ENCODE peak calls at places on chromosomes 16 and 17, in four cellular contexts. N, M, K and G are unnamed samples.

GRCh38 chr16:51592013-51592501 is 441.0 kb upstream of the SALL1 start:
- DNase-seq in N (no peak), M (peak), K (no peak), G (no peak)

GRCh38 chr17:44323359-44324091 is 1.1 kb downstream of the SLC25A39 start:
- DNase-seq in N (no peak), M (no peak), K (no peak), G (no peak)

GRCh38 chr17:79026345-79027273 is 2.6 kb downstream of the C1QTNF1 start:
- DNase-seq in N (no peak), M (no peak), K (peak), G (peak)

GRCh38 chr16:84247341-84247740 is 7.5 kb upstream of the KCNG4 start:
- DNase-seq in N (no peak), M (no peak), K (no peak), G (no peak)

GRCh38 chr17:19021622-19022083 is 17.1 kb upstream of the FAM83G start:
- DNase-seq in N (no peak), M (no peak), K (peak), G (peak)

GRCh38 chr16:49411121-49411970 is 37.7 kb downstream of the C16orf78 start:
- DNase-seq in N (no peak), M (no peak), K (no peak), G (no peak)

GRCh38 chr17:21679256-21680146 is 12.8 kb upstream of the KCNJ18 start:
- DNase-seq in N (no peak), M (no peak), K (no peak), G (peak)

GRCh38 chr16:31365131-31365865 is 10.3 kb downstream of the ITGAX start:
- DNase-seq in N (no peak), M (no peak), K (no peak), G (no peak)

GRCh38 chr17:49252148-49252682 is 21.6 kb upstream of the PHOSPHO1 start:
- DNase-seq in N (no peak), M (no peak), K (no peak), G (peak)

GRCh38 chr16:77835111-77835510 is 46.7 kb downstream of the VAT1L start:
- DNase-seq in N (no peak), M (no peak), K (no peak), G (no peak)

GRCh38 chr16:25747160-25747758 is 55.5 kb downstream of the HS3ST4 start:
- DNase-seq in N (no peak), M (peak), K (no peak), G (no peak)

GRCh38 chr17:82217120-82217529 is 4.5 kb upstream of the CCDC57 start:
- DNase-seq in N (no peak), M (no peak), K (peak), G (peak)

GRCh38 chr17:57135026-57135747 is 50.1 kb downstream of the AKAP1 start:
- DNase-seq in N (no peak), M (no peak), K (no peak), G (no peak)

GRCh38 chr17:252456-252855 is 71.0 kb upstream of the DOC2B start:
- DNase-seq in N (no peak), M (no peak), K (no peak), G (peak)

GRCh38 chr17:28335201-28335958 is at the start of the genes IFT20 and TNFAIP1:
- DNase-seq in N (peak), M (peak), K (peak), G (peak)

GRCh38 chr16:54932737-54933254 is 2.1 kb downstream of the IRX5 start:
- DNase-seq in N (no peak), M (no peak), K (no peak), G (no peak)

GRCh38 chr17:58136669-58137279 is 11.4 kb upstream of the OR4D1 start:
- DNase-seq in N (no peak), M (peak), K (no peak), G (no peak)

GRCh38 chr17:57257911-57258885 is 1.9 kb downstream of the MSI2 start:
- DNase-seq in N (peak), M (no peak), K (peak), G (no peak)

GRCh38 chr16:30457743-30458560 is 12.3 kb upstream of the SEPHS2 start:
- DNase-seq in N (no peak), M (no peak), K (no peak), G (no peak)

GRCh38 chr17:50283246-50283645 is 9.0 kb downstream of the TMEM92 start:
- DNase-seq in N (no peak), M (no peak), K (no peak), G (no peak)

GRCh38 chr17:42325026-42325425 is 36.7 kb downstream of the STAT5A start:
- DNase-seq in N (no peak), M (no peak), K (no peak), G (no peak)

GRCh38 chr16:89374393-89374948 is 115.9 kb downstream of the ANKRD11 start:
- DNase-seq in N (peak), M (peak), K (no peak), G (no peak)

GRCh38 chr17:70369296-70369855 is 200.0 kb downstream of the KCNJ2 start:
- DNase-seq in N (no peak), M (no peak), K (no peak), G (no peak)

GRCh38 chr16:87389245-87389644 is 2.9 kb upstream of the MAP1LC3B start:
- DNase-seq in N (no peak), M (no peak), K (no peak), G (no peak)

GRCh38 chr16:77788196-77789084 is at the start of gene VAT1L:
- DNase-seq in N (peak), M (peak), K (peak), G (no peak)

GRCh38 chr16:9713151-9713550 is 469.1 kb downstream of the GRIN2A start:
- DNase-seq in N (no peak), M (no peak), K (no peak), G (no peak)

GRCh38 chr17:19002805-19003542 is 1.6 kb downstream of the FAM83G start:
- DNase-seq in N (no peak), M (no peak), K (peak), G (no peak)

GRCh38 chr16:54685682-54686081 is 245.0 kb upstream of the IRX5 start:
- DNase-seq in N (no peak), M (no peak), K (no peak), G (no peak)